ENCODE peak calls at places on chromosome 15, in eight cellular contexts. One of them, this sample, is unnamed.

GRCh38 chr15:90219421-90220141 is 14.2 kb downstream of the CIB1 start:
- DNase-seq in HS-5: no peak
- DNase-seq in G401: no peak
- DNase-seq in GM20000: peak; percentile 75
- DNase-seq in activated naive CD8-positive, alpha-beta T cell treated with anti-CD3 and anti-CD28 coated beads, Interleukin-2, amount 50 U/mL, for 24 hours: peak; percentile 73
- DNase-seq in GM13977: peak; percentile 71
- DNase-seq in GM10248: peak; percentile 67
- DNase-seq in anterior cingulate cortex: no peak
- DNase-seq in this sample: no peak

GRCh38 chr15:61681038-61681418 is 379.2 kb downstream of the VPS13C start:
- DNase-seq in HS-5: no peak
- DNase-seq in G401: no peak
- DNase-seq in GM20000: no peak
- DNase-seq in activated naive CD8-positive, alpha-beta T cell treated with anti-CD3 and anti-CD28 coated beads, Interleukin-2, amount 50 U/mL, for 24 hours: no peak
- DNase-seq in GM13977: no peak
- DNase-seq in GM10248: no peak
- DNase-seq in anterior cingulate cortex: no peak
- DNase-seq in this sample: no peak

GRCh38 chr15:61041886-61042285 is 187.2 kb downstream of the RORA start:
- DNase-seq in HS-5: no peak
- DNase-seq in G401: no peak
- DNase-seq in GM20000: no peak
- DNase-seq in activated naive CD8-positive, alpha-beta T cell treated with anti-CD3 and anti-CD28 coated beads, Interleukin-2, amount 50 U/mL, for 24 hours: no peak
- DNase-seq in GM13977: no peak
- DNase-seq in GM10248: no peak
- DNase-seq in anterior cingulate cortex: no peak
- DNase-seq in this sample: no peak

GRCh38 chr15:64282701-64283100 is 73.3 kb downstream of the CSNK1G1 start:
- DNase-seq in HS-5: no peak
- DNase-seq in G401: no peak
- DNase-seq in GM20000: no peak
- DNase-seq in activated naive CD8-positive, alpha-beta T cell treated with anti-CD3 and anti-CD28 coated beads, Interleukin-2, amount 50 U/mL, for 24 hours: no peak
- DNase-seq in GM13977: no peak
- DNase-seq in GM10248: no peak
- DNase-seq in anterior cingulate cortex: no peak
- DNase-seq in this sample: no peak

GRCh38 chr15:38017721-38018120 is 83.3 kb downstream of the TMCO5A start:
- DNase-seq in HS-5: no peak
- DNase-seq in G401: no peak
- DNase-seq in GM20000: no peak
- DNase-seq in activated naive CD8-positive, alpha-beta T cell treated with anti-CD3 and anti-CD28 coated beads, Interleukin-2, amount 50 U/mL, for 24 hours: no peak
- DNase-seq in GM13977: no peak
- DNase-seq in GM10248: no peak
- DNase-seq in anterior cingulate cortex: no peak
- DNase-seq in this sample: no peak

GRCh38 chr15:90837052-90837621 is 31.3 kb upstream of the FURIN start:
- DNase-seq in HS-5: no peak
- DNase-seq in G401: no peak
- DNase-seq in GM20000: no peak
- DNase-seq in activated naive CD8-positive, alpha-beta T cell treated with anti-CD3 and anti-CD28 coated beads, Interleukin-2, amount 50 U/mL, for 24 hours: peak; percentile 66
- DNase-seq in GM13977: no peak
- DNase-seq in GM10248: no peak
- DNase-seq in anterior cingulate cortex: no peak
- DNase-seq in this sample: no peak

GRCh38 chr15:70710714-70711113 is 52.6 kb downstream of the UACA start:
- DNase-seq in HS-5: no peak
- DNase-seq in G401: peak; percentile 33
- DNase-seq in GM20000: no peak
- DNase-seq in activated naive CD8-positive, alpha-beta T cell treated with anti-CD3 and anti-CD28 coated beads, Interleukin-2, amount 50 U/mL, for 24 hours: no peak
- DNase-seq in GM13977: no peak
- DNase-seq in GM10248: no peak
- DNase-seq in anterior cingulate cortex: no peak
- DNase-seq in this sample: no peak

GRCh38 chr15:92958105-92958504 is 58.0 kb downstream of the CHD2 start:
- DNase-seq in HS-5: no peak
- DNase-seq in G401: no peak
- DNase-seq in GM20000: no peak
- DNase-seq in activated naive CD8-positive, alpha-beta T cell treated with anti-CD3 and anti-CD28 coated beads, Interleukin-2, amount 50 U/mL, for 24 hours: peak; percentile 38
- DNase-seq in GM13977: no peak
- DNase-seq in GM10248: no peak
- DNase-seq in anterior cingulate cortex: no peak
- DNase-seq in this sample: no peak

GRCh38 chr15:32020158-32020557 is 10.2 kb upstream of the CHRNA7 start:
- DNase-seq in HS-5: no peak
- DNase-seq in G401: no peak
- DNase-seq in GM20000: no peak
- DNase-seq in activated naive CD8-positive, alpha-beta T cell treated with anti-CD3 and anti-CD28 coated beads, Interleukin-2, amount 50 U/mL, for 24 hours: no peak
- DNase-seq in GM13977: no peak
- DNase-seq in GM10248: no peak
- DNase-seq in anterior cingulate cortex: no peak
- DNase-seq in this sample: no peak

GRCh38 chr15:69000725-69001503 is 13.6 kb upstream of the NOX5 start:
- DNase-seq in HS-5: no peak
- DNase-seq in G401: no peak
- DNase-seq in GM20000: no peak
- DNase-seq in activated naive CD8-positive, alpha-beta T cell treated with anti-CD3 and anti-CD28 coated beads, Interleukin-2, amount 50 U/mL, for 24 hours: no peak
- DNase-seq in GM13977: no peak
- DNase-seq in GM10248: no peak
- DNase-seq in anterior cingulate cortex: no peak
- DNase-seq in this sample: no peak

GRCh38 chr15:52056001-52056400 is 37.0 kb downstream of the MAPK6 start:
- DNase-seq in HS-5: no peak
- DNase-seq in G401: peak; percentile 78
- DNase-seq in GM20000: no peak
- DNase-seq in activated naive CD8-positive, alpha-beta T cell treated with anti-CD3 and anti-CD28 coated beads, Interleukin-2, amount 50 U/mL, for 24 hours: no peak
- DNase-seq in GM13977: no peak
- DNase-seq in GM10248: no peak
- DNase-seq in anterior cingulate cortex: no peak
- DNase-seq in this sample: no peak

GRCh38 chr15:101133181-101133460 is 118.7 kb downstream of the CHSY1 start:
- DNase-seq in HS-5: no peak
- DNase-seq in G401: no peak
- DNase-seq in GM20000: no peak
- DNase-seq in activated naive CD8-positive, alpha-beta T cell treated with anti-CD3 and anti-CD28 coated beads, Interleukin-2, amount 50 U/mL, for 24 hours: no peak
- DNase-seq in GM13977: no peak
- DNase-seq in GM10248: no peak
- DNase-seq in anterior cingulate cortex: no peak
- DNase-seq in this sample: no peak

GRCh38 chr15:61383421-61383820 is 154.3 kb upstream of the RORA start:
- DNase-seq in HS-5: peak; percentile 72
- DNase-seq in G401: no peak
- DNase-seq in GM20000: no peak
- DNase-seq in activated naive CD8-positive, alpha-beta T cell treated with anti-CD3 and anti-CD28 coated beads, Interleukin-2, amount 50 U/mL, for 24 hours: no peak
- DNase-seq in GM13977: no peak
- DNase-seq in GM10248: no peak
- DNase-seq in anterior cingulate cortex: no peak
- DNase-seq in this sample: no peak

GRCh38 chr15:93028632-93029612 is 60.1 kb downstream of the RGMA start:
- DNase-seq in HS-5: peak; percentile 67
- DNase-seq in G401: peak; percentile 62
- DNase-seq in GM20000: no peak
- DNase-seq in activated naive CD8-positive, alpha-beta T cell treated with anti-CD3 and anti-CD28 coated beads, Interleukin-2, amount 50 U/mL, for 24 hours: no peak
- DNase-seq in GM13977: peak; percentile 17
- DNase-seq in GM10248: peak; percentile 15
- DNase-seq in anterior cingulate cortex: peak; percentile 54
- DNase-seq in this sample: no peak

GRCh38 chr15:60390931-60391501 is 6.8 kb downstream of the ANXA2 start:
- DNase-seq in HS-5: no peak
- DNase-seq in G401: no peak
- DNase-seq in GM20000: no peak
- DNase-seq in activated naive CD8-positive, alpha-beta T cell treated with anti-CD3 and anti-CD28 coated beads, Interleukin-2, amount 50 U/mL, for 24 hours: no peak
- DNase-seq in GM13977: no peak
- DNase-seq in GM10248: no peak
- DNase-seq in anterior cingulate cortex: no peak
- DNase-seq in this sample: peak; percentile 37

GRCh38 chr15:91068966-91069365 is 31.1 kb upstream of the SV2B start:
- DNase-seq in HS-5: no peak
- DNase-seq in G401: no peak
- DNase-seq in GM20000: no peak
- DNase-seq in activated naive CD8-positive, alpha-beta T cell treated with anti-CD3 and anti-CD28 coated beads, Interleukin-2, amount 50 U/mL, for 24 hours: no peak
- DNase-seq in GM13977: no peak
- DNase-seq in GM10248: no peak
- DNase-seq in anterior cingulate cortex: no peak
- DNase-seq in this sample: no peak

GRCh38 chr15:66852064-66852905 is 150.2 kb downstream of the SMAD6 start:
- DNase-seq in HS-5: no peak
- DNase-seq in G401: no peak
- DNase-seq in GM20000: no peak
- DNase-seq in activated naive CD8-positive, alpha-beta T cell treated with anti-CD3 and anti-CD28 coated beads, Interleukin-2, amount 50 U/mL, for 24 hours: no peak
- DNase-seq in GM13977: no peak
- DNase-seq in GM10248: no peak
- DNase-seq in anterior cingulate cortex: no peak
- DNase-seq in this sample: no peak

GRCh38 chr15:59549339-59549807 is 62.2 kb upstream of the GCNT3 start:
- DNase-seq in HS-5: no peak
- DNase-seq in G401: no peak
- DNase-seq in GM20000: no peak
- DNase-seq in activated naive CD8-positive, alpha-beta T cell treated with anti-CD3 and anti-CD28 coated beads, Interleukin-2, amount 50 U/mL, for 24 hours: no peak
- DNase-seq in GM13977: no peak
- DNase-seq in GM10248: no peak
- DNase-seq in anterior cingulate cortex: no peak
- DNase-seq in this sample: no peak

GRCh38 chr15:92891533-92892200 is 8.5 kb upstream of the CHD2 start:
- DNase-seq in HS-5: no peak
- DNase-seq in G401: no peak
- DNase-seq in GM20000: no peak
- DNase-seq in activated naive CD8-positive, alpha-beta T cell treated with anti-CD3 and anti-CD28 coated beads, Interleukin-2, amount 50 U/mL, for 24 hours: no peak
- DNase-seq in GM13977: no peak
- DNase-seq in GM10248: no peak
- DNase-seq in anterior cingulate cortex: no peak
- DNase-seq in this sample: no peak

GRCh38 chr15:83873966-83874365 is 220.0 kb downstream of the ADAMTSL3 start:
- DNase-seq in HS-5: no peak
- DNase-seq in G401: peak; percentile 44
- DNase-seq in GM20000: no peak
- DNase-seq in activated naive CD8-positive, alpha-beta T cell treated with anti-CD3 and anti-CD28 coated beads, Interleukin-2, amount 50 U/mL, for 24 hours: no peak
- DNase-seq in GM13977: no peak
- DNase-seq in GM10248: no peak
- DNase-seq in anterior cingulate cortex: no peak
- DNase-seq in this sample: no peak

GRCh38 chr15:54428596-54428995 is 450.4 kb downstream of the UNC13C start:
- DNase-seq in HS-5: no peak
- DNase-seq in G401: no peak
- DNase-seq in GM20000: no peak
- DNase-seq in activated naive CD8-positive, alpha-beta T cell treated with anti-CD3 and anti-CD28 coated beads, Interleukin-2, amount 50 U/mL, for 24 hours: no peak
- DNase-seq in GM13977: no peak
- DNase-seq in GM10248: no peak
- DNase-seq in anterior cingulate cortex: no peak
- DNase-seq in this sample: no peak

GRCh38 chr15:78034495-78035191 is 42.9 kb downstream of the TBC1D2B start:
- DNase-seq in HS-5: no peak
- DNase-seq in G401: no peak
- DNase-seq in GM20000: peak; percentile 51
- DNase-seq in activated naive CD8-positive, alpha-beta T cell treated with anti-CD3 and anti-CD28 coated beads, Interleukin-2, amount 50 U/mL, for 24 hours: peak; percentile 82
- DNase-seq in GM13977: peak; percentile 33
- DNase-seq in GM10248: peak; percentile 56
- DNase-seq in anterior cingulate cortex: no peak
- DNase-seq in this sample: no peak

GRCh38 chr15:73753250-73754130 is at the start of gene INSYN1:
- DNase-seq in HS-5: no peak
- DNase-seq in G401: no peak
- DNase-seq in GM20000: no peak
- DNase-seq in activated naive CD8-positive, alpha-beta T cell treated with anti-CD3 and anti-CD28 coated beads, Interleukin-2, amount 50 U/mL, for 24 hours: no peak
- DNase-seq in GM13977: no peak
- DNase-seq in GM10248: no peak
- DNase-seq in anterior cingulate cortex: no peak
- DNase-seq in this sample: peak; percentile 76

GRCh38 chr15:75455424-75455981 is 4.0 kb upstream of the SIN3A start:
- DNase-seq in HS-5: no peak
- DNase-seq in G401: peak; percentile 91
- DNase-seq in GM20000: peak; percentile 88
- DNase-seq in activated naive CD8-positive, alpha-beta T cell treated with anti-CD3 and anti-CD28 coated beads, Interleukin-2, amount 50 U/mL, for 24 hours: peak; percentile 92
- DNase-seq in GM13977: peak; percentile 87
- DNase-seq in GM10248: peak; percentile 91
- DNase-seq in anterior cingulate cortex: peak; percentile 70
- DNase-seq in this sample: peak; percentile 85

GRCh38 chr15:39925112-39925830 is 5.2 kb upstream of the GPR176 start:
- DNase-seq in HS-5: no peak
- DNase-seq in G401: no peak
- DNase-seq in GM20000: no peak
- DNase-seq in activated naive CD8-positive, alpha-beta T cell treated with anti-CD3 and anti-CD28 coated beads, Interleukin-2, amount 50 U/mL, for 24 hours: no peak
- DNase-seq in GM13977: no peak
- DNase-seq in GM10248: no peak
- DNase-seq in anterior cingulate cortex: no peak
- DNase-seq in this sample: no peak

GRCh38 chr15:98554272-98555172 is 93.8 kb upstream of the IGF1R start:
- DNase-seq in HS-5: no peak
- DNase-seq in G401: no peak
- DNase-seq in GM20000: no peak
- DNase-seq in activated naive CD8-positive, alpha-beta T cell treated with anti-CD3 and anti-CD28 coated beads, Interleukin-2, amount 50 U/mL, for 24 hours: no peak
- DNase-seq in GM13977: no peak
- DNase-seq in GM10248: no peak
- DNase-seq in anterior cingulate cortex: no peak
- DNase-seq in this sample: no peak

GRCh38 chr15:80710635-80711553 is 15.8 kb downstream of the ABHD17C start:
- DNase-seq in HS-5: no peak
- DNase-seq in G401: no peak
- DNase-seq in GM20000: peak; percentile 30
- DNase-seq in activated naive CD8-positive, alpha-beta T cell treated with anti-CD3 and anti-CD28 coated beads, Interleukin-2, amount 50 U/mL, for 24 hours: peak; percentile 70
- DNase-seq in GM13977: peak; percentile 55
- DNase-seq in GM10248: peak; percentile 19
- DNase-seq in anterior cingulate cortex: no peak
- DNase-seq in this sample: no peak

GRCh38 chr15:42385980-42386695 is 26.8 kb downstream of the CAPN3 start:
- DNase-seq in HS-5: no peak
- DNase-seq in G401: no peak
- DNase-seq in GM20000: no peak
- DNase-seq in activated naive CD8-positive, alpha-beta T cell treated with anti-CD3 and anti-CD28 coated beads, Interleukin-2, amount 50 U/mL, for 24 hours: no peak
- DNase-seq in GM13977: no peak
- DNase-seq in GM10248: no peak
- DNase-seq in anterior cingulate cortex: no peak
- DNase-seq in this sample: no peak

GRCh38 chr15:29093065-29093435 is 176.6 kb downstream of the NSMCE3 start:
- DNase-seq in HS-5: no peak
- DNase-seq in G401: no peak
- DNase-seq in GM20000: no peak
- DNase-seq in activated naive CD8-positive, alpha-beta T cell treated with anti-CD3 and anti-CD28 coated beads, Interleukin-2, amount 50 U/mL, for 24 hours: no peak
- DNase-seq in GM13977: no peak
- DNase-seq in GM10248: no peak
- DNase-seq in anterior cingulate cortex: no peak
- DNase-seq in this sample: no peak

GRCh38 chr15:31346367-31347066 is 19.9 kb downstream of the KLF13 start:
- DNase-seq in HS-5: no peak
- DNase-seq in G401: no peak
- DNase-seq in GM20000: peak; percentile 55
- DNase-seq in activated naive CD8-positive, alpha-beta T cell treated with anti-CD3 and anti-CD28 coated beads, Interleukin-2, amount 50 U/mL, for 24 hours: no peak
- DNase-seq in GM13977: peak; percentile 71
- DNase-seq in GM10248: peak; percentile 78
- DNase-seq in anterior cingulate cortex: no peak
- DNase-seq in this sample: no peak

GRCh38 chr15:84819291-84819768 is 2.2 kb downstream of the ALPK3 start:
- DNase-seq in HS-5: no peak
- DNase-seq in G401: no peak
- DNase-seq in GM20000: no peak
- DNase-seq in activated naive CD8-positive, alpha-beta T cell treated with anti-CD3 and anti-CD28 coated beads, Interleukin-2, amount 50 U/mL, for 24 hours: no peak
- DNase-seq in GM13977: no peak
- DNase-seq in GM10248: no peak
- DNase-seq in anterior cingulate cortex: no peak
- DNase-seq in this sample: no peak

GRCh38 chr15:83115410-83115809 is 8.0 kb downstream of the TM6SF1 start:
- DNase-seq in HS-5: no peak
- DNase-seq in G401: no peak
- DNase-seq in GM20000: no peak
- DNase-seq in activated naive CD8-positive, alpha-beta T cell treated with anti-CD3 and anti-CD28 coated beads, Interleukin-2, amount 50 U/mL, for 24 hours: no peak
- DNase-seq in GM13977: no peak
- DNase-seq in GM10248: no peak
- DNase-seq in anterior cingulate cortex: no peak
- DNase-seq in this sample: no peak

GRCh38 chr15:63458021-63458420 is 46.4 kb upstream of the USP3 start:
- DNase-seq in HS-5: no peak
- DNase-seq in G401: no peak
- DNase-seq in GM20000: no peak
- DNase-seq in activated naive CD8-positive, alpha-beta T cell treated with anti-CD3 and anti-CD28 coated beads, Interleukin-2, amount 50 U/mL, for 24 hours: no peak
- DNase-seq in GM13977: no peak
- DNase-seq in GM10248: no peak
- DNase-seq in anterior cingulate cortex: no peak
- DNase-seq in this sample: no peak

GRCh38 chr15:32671339-32672325 is 30.1 kb downstream of the SCG5 start:
- DNase-seq in HS-5: no peak
- DNase-seq in G401: no peak
- DNase-seq in GM20000: no peak
- DNase-seq in activated naive CD8-positive, alpha-beta T cell treated with anti-CD3 and anti-CD28 coated beads, Interleukin-2, amount 50 U/mL, for 24 hours: no peak
- DNase-seq in GM13977: no peak
- DNase-seq in GM10248: no peak
- DNase-seq in anterior cingulate cortex: peak; percentile 55
- DNase-seq in this sample: no peak